ENCODE peak calls at places on chromosomes 5 and 9, in eight cellular contexts. M is IMR-90, P is omental fat pad, C is keratinocyte, O is right atrium auricular region, X is MCF 10A, K is heart left ventricle, H is Peyer's patch. B is an unnamed sample.

GRCh38 chr5:32071351-32071944 is 102.7 kb downstream of the GOLPH3 start:
- DNase-seq in M (no peak), P (no peak), C (no peak), O (peak), X (no peak), K (no peak), H (no peak), B (no peak)

GRCh38 chr5:134503937-134504437 is 21.5 kb upstream of the JADE2 start:
- DNase-seq in M (peak), P (no peak), C (no peak), O (no peak), X (no peak), K (no peak), H (no peak), B (no peak)

GRCh38 chr9:108708448-108708847 is 147.3 kb downstream of the ACTL7B start:
- DNase-seq in M (no peak), P (no peak), C (no peak), O (no peak), X (no peak), K (no peak), H (no peak), B (no peak)

GRCh38 chr9:33290994-33291397 is 680 bp downstream of the NFX1 start:
- DNase-seq in M (peak), P (no peak), C (peak), O (no peak), X (peak), K (no peak), H (no peak), B (no peak)

GRCh38 chr9:126157409-126157808 is 169.2 kb upstream of the MVB12B start:
- DNase-seq in M (no peak), P (no peak), C (no peak), O (no peak), X (no peak), K (no peak), H (no peak), B (no peak)

GRCh38 chr5:97452646-97453045 is 269.6 kb upstream of the RIOK2 start:
- DNase-seq in M (no peak), P (no peak), C (no peak), O (no peak), X (no peak), K (no peak), H (no peak), B (no peak)

GRCh38 chr9:6646028-6646636 is 603 bp upstream of the GLDC start:
- DNase-seq in M (no peak), P (no peak), C (no peak), O (no peak), X (no peak), K (no peak), H (no peak), B (peak)

GRCh38 chr5:9451017-9451416 is 94.9 kb downstream of the SEMA5A start:
- DNase-seq in M (no peak), P (no peak), C (no peak), O (no peak), X (no peak), K (no peak), H (no peak), B (no peak)

GRCh38 chr9:74800226-74800625 is 87.5 kb downstream of the TRPM6 start:
- DNase-seq in M (no peak), P (no peak), C (no peak), O (no peak), X (no peak), K (no peak), H (no peak), B (no peak)

GRCh38 chr5:54742417-54742889 is 224.9 kb downstream of the SNX18 start:
- DNase-seq in M (peak), P (no peak), C (peak), O (no peak), X (peak), K (no peak), H (no peak), B (peak)

GRCh38 chr5:173454381-173454763 is 126.2 kb upstream of the STC2 start:
- DNase-seq in M (peak), P (no peak), C (no peak), O (no peak), X (peak), K (no peak), H (no peak), B (no peak)

GRCh38 chr5:173640166-173640804 is 23.8 kb upstream of the BOD1 start:
- DNase-seq in M (no peak), P (no peak), C (no peak), O (no peak), X (no peak), K (no peak), H (no peak), B (no peak)

DNA sequence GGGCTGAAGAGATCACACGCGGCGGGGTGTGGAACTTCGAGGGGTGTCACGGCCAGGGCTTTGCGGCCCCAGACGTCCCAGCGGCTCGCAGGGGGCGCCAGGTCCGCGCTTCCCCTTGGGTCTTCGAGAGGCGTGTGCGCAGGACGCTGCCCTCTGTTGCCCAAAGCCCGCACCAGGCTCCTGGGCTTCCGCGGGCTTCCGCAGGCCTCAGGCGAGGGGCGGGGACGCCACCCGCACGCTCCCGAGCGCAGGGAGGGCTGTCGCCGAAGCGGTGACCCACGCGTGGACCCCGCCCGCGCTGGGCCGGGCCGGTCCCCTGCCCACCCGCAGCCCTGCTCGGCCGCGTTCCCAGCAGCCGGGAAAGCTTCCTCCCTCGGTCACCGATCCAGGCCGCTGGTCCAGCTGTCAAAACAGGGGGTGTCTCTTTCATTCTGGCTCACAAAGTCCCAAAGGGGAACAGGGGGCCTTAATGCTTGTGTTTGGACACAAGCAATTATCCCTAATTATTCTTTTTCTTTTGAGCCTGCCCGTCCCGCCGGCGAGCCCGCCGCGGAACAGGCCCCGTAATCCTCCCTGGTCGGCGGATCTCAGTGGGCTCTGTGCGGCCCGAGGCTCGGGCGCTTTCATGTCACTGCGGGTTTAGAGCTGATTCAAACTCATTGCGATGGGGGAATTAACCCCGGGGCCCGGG is 60.6 kb downstream of the TMEM174 start:
- DNase-seq in M (no peak), P (no peak), C (no peak), O (no peak), X (no peak), K (no peak), H (peak), B (peak)
- TF ChIP-seq CTCF in M (no peak), P (no peak), C (no peak), O (no peak), X (no peak), K (peak), H (no peak), B (no peak)

GRCh38 chr9:12703996-12704395 is 10.8 kb downstream of the TYRP1 start:
- DNase-seq in M (peak), P (no peak), C (no peak), O (no peak), X (no peak), K (no peak), H (no peak), B (no peak)

GRCh38 chr9:12699529-12699928 is 6.3 kb downstream of the TYRP1 start:
- DNase-seq in M (peak), P (no peak), C (no peak), O (no peak), X (peak), K (no peak), H (no peak), B (no peak)

GRCh38 chr9:12705738-12706391 is 12.7 kb downstream of the TYRP1 start:
- DNase-seq in M (no peak), P (no peak), C (no peak), O (no peak), X (no peak), K (no peak), H (no peak), B (no peak)

GRCh38 chr9:12698986-12699385 is 5.8 kb downstream of the TYRP1 start:
- DNase-seq in M (no peak), P (no peak), C (no peak), O (no peak), X (no peak), K (no peak), H (no peak), B (no peak)

DNA sequence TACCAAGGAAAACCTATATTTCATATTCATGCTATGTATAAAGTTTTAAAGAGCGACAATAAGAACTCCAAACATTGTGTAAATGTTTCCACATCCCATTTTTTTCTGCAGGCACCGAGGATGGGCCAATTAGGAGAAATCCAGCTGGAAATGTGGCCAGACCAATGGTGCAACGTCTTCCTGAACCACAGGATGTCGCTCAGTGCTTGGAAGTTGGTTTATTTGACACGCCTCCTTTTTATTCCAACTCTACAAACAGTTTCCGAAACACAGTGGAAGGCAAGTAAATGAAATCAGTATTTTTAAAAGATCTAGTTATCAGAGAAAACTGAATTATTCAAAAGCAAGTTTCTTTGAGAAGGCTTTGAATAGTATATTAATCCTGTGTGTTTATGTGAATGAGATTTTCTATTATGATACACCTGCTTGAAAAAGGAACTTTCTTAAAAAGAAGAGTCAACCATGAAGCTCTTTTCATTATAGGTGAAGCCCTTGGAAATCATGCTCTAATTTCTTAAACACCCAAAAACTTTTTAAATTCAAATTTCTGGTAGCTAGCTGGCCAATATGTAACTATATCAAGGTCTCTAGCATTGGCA is 9.1 kb downstream of the TYRP1 start:
- DNase-seq in M (peak), P (no peak), C (no peak), O (peak), X (peak), K (no peak), H (peak), B (peak)
- TF ChIP-seq CTCF in M (peak), P (no peak), C (peak), O (no peak), X (peak), K (peak), H (peak), B (peak)

DNA sequence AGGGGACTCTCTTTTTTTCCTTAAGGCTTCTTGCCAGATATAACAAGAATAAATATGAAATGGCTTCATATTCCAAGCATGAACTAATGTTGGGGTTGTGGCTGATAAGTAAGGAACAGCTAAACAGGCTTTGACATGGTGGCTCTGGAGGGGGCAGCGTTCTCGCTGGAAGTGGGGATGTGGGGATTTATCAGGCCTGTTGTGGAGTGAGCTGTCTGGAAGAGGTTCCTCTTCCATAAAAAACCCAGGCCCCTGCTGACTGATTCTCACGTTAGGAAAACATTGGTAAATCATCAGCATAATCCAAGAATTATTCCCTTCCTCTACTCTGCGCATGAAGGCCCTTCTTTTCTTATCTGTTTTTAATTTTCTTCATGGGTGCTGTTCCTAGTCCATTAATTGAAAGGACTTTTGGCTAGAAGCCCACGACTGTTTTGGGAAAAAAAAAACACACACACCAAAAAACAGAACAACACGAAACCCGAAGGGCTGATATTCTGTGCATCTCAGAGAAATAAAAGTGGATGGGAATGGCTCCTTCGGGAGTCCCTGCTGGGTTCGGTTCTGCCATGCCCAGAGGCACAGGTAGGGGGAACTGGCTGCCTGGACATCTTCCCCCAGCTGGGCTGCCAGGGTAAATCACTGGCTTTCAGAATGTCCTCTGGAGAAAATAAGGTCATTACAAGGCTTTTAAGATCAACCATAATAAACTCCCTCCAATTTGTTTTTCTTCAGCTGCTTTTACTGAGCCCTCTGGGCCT is 297.0 kb downstream of the SLIT3 start:
- DNase-seq in M (no peak), P (no peak), C (no peak), O (no peak), X (no peak), K (no peak), H (no peak), B (no peak)
- TF ChIP-seq CTCF in M (no peak), P (no peak), C (no peak), O (peak), X (no peak), K (peak), H (no peak), B (no peak)

GRCh38 chr5:122965111-122965510 is 71.4 kb downstream of the PPIC start:
- DNase-seq in M (no peak), P (no peak), C (no peak), O (no peak), X (no peak), K (no peak), H (no peak), B (no peak)
- TF ChIP-seq CTCF in M (no peak), P (no peak), C (no peak), O (no peak), X (no peak), K (no peak), H (no peak), B (no peak)

GRCh38 chr9:83979812-83980394 is at the start of gene HNRNPK:
- DNase-seq in M (peak), P (peak), C (peak), O (peak), X (peak), K (peak), H (peak), B (peak)
- TF ChIP-seq CTCF in M (no peak), P (no peak), C (no peak), O (no peak), X (no peak), K (no peak), H (no peak), B (no peak)

DNA sequence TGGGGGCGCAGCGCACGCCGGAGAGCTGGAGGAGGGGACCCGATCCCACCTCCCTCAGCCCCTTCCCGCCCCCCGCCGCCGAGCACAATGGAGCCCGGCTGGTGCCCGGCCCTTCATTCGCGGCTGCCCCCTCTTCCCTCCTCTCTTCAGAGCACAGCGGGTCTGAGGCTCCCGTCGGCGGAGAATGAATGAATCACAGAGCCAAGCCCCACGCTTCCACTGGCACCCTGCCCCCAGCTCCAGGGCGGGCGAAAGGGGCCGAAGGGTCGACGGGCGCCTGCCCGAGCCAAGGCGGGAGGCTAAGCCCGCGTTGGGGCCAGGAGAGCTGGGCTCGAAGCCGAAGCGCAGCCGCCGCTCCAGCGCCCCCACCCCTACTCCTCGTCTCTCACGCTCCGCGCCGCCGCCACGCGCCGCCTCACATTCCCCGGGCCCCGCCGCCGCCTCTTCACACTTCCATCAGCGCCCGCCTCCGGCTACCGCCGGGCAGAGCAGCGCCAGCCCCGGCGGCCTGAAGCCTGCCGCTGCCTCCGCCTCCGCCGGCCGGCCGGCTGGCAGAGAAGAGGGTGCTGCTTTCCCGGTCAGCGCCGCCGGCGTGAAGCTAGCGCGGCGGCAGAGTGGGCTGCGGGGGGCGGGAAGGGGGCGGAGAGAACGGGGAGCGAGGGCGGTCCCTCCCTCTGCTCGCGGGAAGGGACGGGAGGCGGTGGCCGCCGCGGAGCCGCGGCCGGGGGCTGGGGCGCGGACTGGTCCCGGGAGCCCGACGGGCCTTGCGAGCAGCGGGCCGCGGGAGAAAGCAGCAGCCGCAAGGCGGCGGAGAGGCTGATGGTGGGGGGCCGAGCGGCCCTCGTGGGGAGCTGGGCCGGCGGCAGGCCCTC is at the start of gene HOMER1:
- DNase-seq in M (peak), P (peak), C (no peak), O (no peak), X (peak), K (peak), H (peak), B (peak)
- TF ChIP-seq CTCF in M (no peak), P (no peak), C (no peak), O (no peak), X (no peak), K (peak), H (peak), B (no peak)

B was measured in Calu3.